ENCODE peak calls at places on chromosomes 13 and 19, in four cellular contexts. Q, A, F and Y are unnamed samples.

GRCh38 chr13:30905932-30906383 is at the start of gene MEDAG:
- DNase-seq in F (no peak), Q (no peak), A (no peak), Y (no peak)

GRCh38 chr19:18710186-18710585 is 26.7 kb downstream of the CRTC1 start:
- DNase-seq in F (no peak), Q (no peak), A (no peak), Y (no peak)

GRCh38 chr13:98500963-98501421 is 75.9 kb downstream of the STK24 start:
- DNase-seq in F (no peak), Q (no peak), A (no peak), Y (no peak)

GRCh38 chr13:28410096-28410495 is 84.8 kb downstream of the FLT1 start:
- DNase-seq in F (peak; percentile 46), Q (no peak), A (no peak), Y (no peak)

GRCh38 chr19:12825259-12826131 is 8.9 kb downstream of the RTBDN start:
- DNase-seq in F (peak; percentile 76), Q (no peak), A (no peak), Y (no peak)

GRCh38 chr19:31349160-31349881 is at the start of gene TSHZ3:
- DNase-seq in F (peak; percentile 24), Q (no peak), A (no peak), Y (no peak)

GRCh38 chr13:110116072-110116487 is 190.9 kb downstream of the COL4A1 start:
- DNase-seq in A (peak; percentile 4), F (peak; percentile 67), Q (no peak), Y (no peak)

GRCh38 chr13:94192576-94192975 is 286.9 kb downstream of the DCT start:
- DNase-seq in Q (no peak), F (peak; percentile 1), A (peak; percentile 30), Y (peak; percentile 64)

GRCh38 chr13:38283346-38283745 is 66.3 kb upstream of the UFM1 start:
- DNase-seq in Q (no peak), A (no peak), F (no peak), Y (no peak)

GRCh38 chr13:113064534-113065405 is 40.8 kb upstream of the F7 start:
- DNase-seq in Q (no peak), F (peak; percentile 39), A (no peak), Y (no peak)

GRCh38 chr19:47697863-47698609 is 15.2 kb upstream of the EHD2 start:
- DNase-seq in A (peak; percentile 67), F (peak; percentile 83), Q (peak; percentile 84), Y (peak; percentile 86)

GRCh38 chr19:43618921-43619261 is 538 bp downstream of the ZNF428 start:
- DNase-seq in Q (no peak), F (peak; percentile 77), A (peak; percentile 79), Y (no peak)

GRCh38 chr13:113560645-113561416 is 23.7 kb upstream of the TFDP1 start:
- DNase-seq in A (no peak), F (no peak), Q (no peak), Y (no peak)

GRCh38 chr13:110136660-110137585 is 170.0 kb downstream of the COL4A1 start:
- DNase-seq in F (no peak), A (no peak), Q (no peak), Y (no peak)

GRCh38 chr13:71879129-71879535 is 12.1 kb upstream of the DACH1 start:
- DNase-seq in F (peak; percentile 27), A (peak; percentile 27), Q (no peak), Y (peak; percentile 60)

GRCh38 chr13:81171065-81171647 is 830.2 kb upstream of the SPRY2 start:
- DNase-seq in Q (no peak), A (peak; percentile 5), F (peak; percentile 9), Y (peak; percentile 10)

GRCh38 chr19:51018745-51019543 is 565 bp downstream of the KLK10 start:
- DNase-seq in F (no peak), Q (no peak), A (no peak), Y (no peak)

GRCh38 chr13:108193806-108194205 is 21.5 kb downstream of the LIG4 start:
- DNase-seq in F (no peak), Q (no peak), A (no peak), Y (no peak)

DNA sequence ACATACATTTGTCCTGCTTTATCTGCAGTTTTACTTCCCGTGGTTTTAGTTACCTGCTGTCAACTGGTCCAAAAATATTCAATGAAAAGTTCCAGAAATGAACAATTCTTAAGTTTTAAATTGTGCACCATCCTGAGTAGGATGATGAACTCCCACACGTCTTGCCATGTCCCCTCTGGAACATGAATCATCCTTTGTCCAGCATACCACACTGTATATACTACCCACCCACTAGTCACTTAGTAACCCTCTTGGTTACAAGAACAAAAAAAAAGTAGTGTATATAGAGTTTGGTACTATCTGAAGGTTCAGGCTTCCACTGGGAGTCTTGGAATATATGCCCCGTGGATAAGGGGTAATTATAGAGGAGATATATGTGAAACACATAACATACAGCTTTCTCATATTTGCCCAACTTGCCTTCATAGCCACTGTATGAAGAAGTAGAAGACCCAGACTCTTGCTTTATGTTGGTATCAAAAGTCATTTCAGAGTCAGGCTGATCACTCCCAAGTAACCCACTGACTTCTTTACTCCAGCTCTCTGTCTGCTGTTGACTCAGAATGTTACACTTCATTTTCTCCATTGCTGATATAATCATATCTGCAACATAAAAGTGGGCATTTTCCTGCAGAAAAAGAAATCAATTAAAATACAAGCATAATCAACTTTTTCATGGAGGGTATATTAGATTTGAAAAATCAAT is 19.3 kb downstream of the RUBCNL start:
- DNase-seq in F (no peak), Q (no peak), A (no peak), Y (no peak)
- TF ChIP-seq JUND in F (no peak), Q (no peak), A (no peak), Y (no peak)

DNA sequence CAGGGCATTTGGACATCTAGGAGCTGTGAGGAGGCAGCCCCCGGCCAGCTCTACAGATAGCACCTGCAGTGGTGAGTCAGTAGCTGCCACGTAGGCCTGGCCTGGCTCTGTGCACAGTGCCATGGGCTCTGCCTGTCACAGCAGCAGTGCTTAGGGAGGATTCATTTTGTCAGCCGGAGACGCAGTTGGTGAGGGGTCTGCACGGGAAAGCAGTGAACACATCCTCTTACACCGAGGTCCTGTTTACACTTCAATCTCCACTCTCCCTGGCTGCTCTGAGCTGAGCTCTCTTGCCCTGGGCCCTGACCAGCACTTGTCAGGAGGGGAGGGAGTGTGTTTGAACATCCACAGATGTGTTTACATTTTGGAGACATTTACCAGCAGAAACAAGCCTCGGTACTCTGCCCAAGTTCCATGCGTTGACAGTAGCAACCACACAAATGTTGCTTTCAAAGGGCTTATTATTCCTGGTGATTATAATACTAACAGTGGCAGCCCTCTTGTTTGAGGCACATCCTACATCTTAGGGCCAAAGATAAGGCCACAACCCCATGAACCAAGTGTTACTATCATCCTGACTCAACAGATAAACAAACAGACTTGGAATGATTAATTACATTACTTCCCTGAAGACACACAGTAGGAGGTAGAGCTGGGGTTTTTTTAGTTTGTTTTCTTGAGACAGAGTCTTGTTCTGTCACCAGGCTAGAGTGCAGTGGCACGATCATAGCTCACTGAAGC is 148.9 kb downstream of the USP12 start:
- DNase-seq in F (peak; percentile 52), Q (no peak), A (peak; percentile 90), Y (no peak)
- TF ChIP-seq JUND in F (no peak), Q (no peak), A (no peak), Y (no peak)

DNA sequence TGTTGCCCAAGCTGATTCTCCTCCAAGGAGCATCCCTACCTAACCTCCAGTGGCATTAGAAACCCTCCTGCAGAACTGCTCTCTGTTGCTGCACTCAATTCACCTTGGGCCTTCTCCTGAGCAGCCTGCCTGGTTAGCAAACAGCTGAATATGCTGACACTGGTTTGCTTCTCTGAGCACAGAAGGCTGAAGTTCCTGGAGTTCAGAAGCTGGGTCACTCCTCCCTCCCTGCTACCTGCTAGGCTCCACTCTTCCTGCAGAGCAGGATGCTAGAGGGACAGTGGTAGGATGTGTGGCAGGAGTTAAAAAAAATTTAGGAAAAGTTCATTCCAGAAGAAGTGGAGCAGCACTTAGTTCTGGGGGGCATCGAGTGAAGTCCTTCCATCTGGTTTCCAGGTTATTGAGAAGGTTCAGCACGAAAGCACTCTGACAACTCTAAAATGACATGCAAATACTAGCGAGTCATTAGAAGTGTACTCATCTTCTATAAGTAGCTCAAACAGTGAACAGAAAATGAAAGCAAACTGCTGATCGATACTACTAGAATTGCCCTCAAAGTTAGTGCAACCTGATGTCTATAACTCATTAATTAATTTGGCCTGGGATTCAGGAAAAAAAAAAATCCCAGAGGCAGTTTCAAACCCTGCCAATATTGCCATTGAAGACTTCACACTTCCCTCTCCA is 293.7 kb downstream of the POU4F1 start:
- DNase-seq in Q (no peak), A (no peak), F (no peak), Y (no peak)
- TF ChIP-seq JUND in Q (no peak), A (no peak), F (no peak), Y (no peak)

DNA sequence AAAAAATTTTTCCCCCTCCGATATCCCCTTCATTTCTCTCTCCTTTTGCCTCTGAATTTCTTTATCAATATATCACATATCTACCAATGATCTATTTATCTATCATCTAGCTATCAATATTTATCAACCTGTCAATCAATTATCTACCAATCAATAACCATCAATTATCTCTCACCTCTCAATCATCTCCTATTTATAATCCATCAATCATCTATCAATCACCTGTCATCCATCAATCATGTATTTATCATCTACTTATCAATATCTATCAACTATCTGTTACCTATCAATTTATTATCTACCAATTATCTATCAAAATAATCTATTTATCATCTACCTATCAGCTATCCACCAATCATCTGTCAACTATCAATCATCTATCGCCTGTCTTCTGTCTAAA is 17.1 kb downstream of the MBD3L1 start:
- DNase-seq in Q (no peak), F (no peak), A (no peak), Y (no peak)
- TF ChIP-seq JUND in Q (no peak), F (no peak), A (no peak), Y (no peak)

GRCh38 chr13:32045963-32046785 is 14.6 kb downstream of the FRY start:
- DNase-seq in A (peak; percentile 92), Q (no peak), F (no peak), Y (no peak)
- TF ChIP-seq JUND in A (no peak), Q (no peak), F (peak; percentile 28), Y (no peak)

GRCh38 chr19:40612831-40613668 is 11.9 kb downstream of the LTBP4 start:
- DNase-seq in A (no peak), F (peak; percentile 84), Q (no peak), Y (no peak)
- TF ChIP-seq JUND in A (no peak), F (no peak), Q (no peak), Y (no peak)